ENCODE peak calls at places on chromosome 19, in four cellular contexts. One of them, this sample, is unnamed.
A peak's percentile ranks its signal among the peaks of the same experiment; 100 is the strongest.

GRCh38 chr19:2051771-2052704 is 994 bp upstream of the MKNK2 start:
- DNase-seq in NCI-H1694: no peak
- DNase-seq in kidney tubule cell: no peak
- DNase-seq in NCI-H2081: no peak
- DNase-seq in this sample: no peak

GRCh38 chr19:40666803-40667438 is 23.5 kb downstream of the NUMBL start:
- DNase-seq in NCI-H2081: no peak
- DNase-seq in kidney tubule cell: no peak
- DNase-seq in NCI-H1694: no peak
- DNase-seq in this sample: no peak

GRCh38 chr19:4233282-4233853 is 4.0 kb downstream of the EBI3 start:
- DNase-seq in NCI-H2081: peak; percentile 25
- DNase-seq in NCI-H1694: peak; percentile 27
- DNase-seq in kidney tubule cell: peak; percentile 49
- DNase-seq in this sample: no peak

GRCh38 chr19:33550741-33551140 is 29.1 kb upstream of the PEPD start:
- DNase-seq in NCI-H1694: no peak
- DNase-seq in kidney tubule cell: no peak
- DNase-seq in NCI-H2081: no peak
- DNase-seq in this sample: no peak

GRCh38 chr19:16143399-16144215 is at the start of gene HSH2D:
- DNase-seq in kidney tubule cell: peak; percentile 80
- DNase-seq in NCI-H2081: peak; percentile 31
- DNase-seq in NCI-H1694: no peak
- DNase-seq in this sample: no peak

GRCh38 chr19:18157465-18158063 is 4.6 kb downstream of the PIK3R2 start:
- DNase-seq in NCI-H2081: peak; percentile 89
- DNase-seq in NCI-H1694: peak; percentile 93
- DNase-seq in kidney tubule cell: no peak
- DNase-seq in this sample: peak; percentile 89

GRCh38 chr19:56294557-56294956 is 20.1 kb downstream of the ZSCAN5A start:
- DNase-seq in NCI-H1694: no peak
- DNase-seq in NCI-H2081: peak; percentile 60
- DNase-seq in kidney tubule cell: peak; percentile 47
- DNase-seq in this sample: peak; percentile 10

GRCh38 chr19:54345938-54346386 is 7.0 kb upstream of the LILRA4 start:
- DNase-seq in NCI-H1694: no peak
- DNase-seq in kidney tubule cell: no peak
- DNase-seq in NCI-H2081: no peak
- DNase-seq in this sample: peak; percentile 28

GRCh38 chr19:14383898-14384669 is 2.8 kb downstream of the ADGRE5 start:
- DNase-seq in kidney tubule cell: peak; percentile 35
- DNase-seq in NCI-H1694: no peak
- DNase-seq in NCI-H2081: no peak
- DNase-seq in this sample: no peak

GRCh38 chr19:13797870-13798269 is 2.6 kb downstream of the ZSWIM4 start:
- DNase-seq in kidney tubule cell: peak; percentile 61
- DNase-seq in NCI-H1694: no peak
- DNase-seq in NCI-H2081: no peak
- DNase-seq in this sample: no peak

GRCh38 chr19:14507704-14508246 is 10.4 kb downstream of the DNAJB1 start:
- DNase-seq in NCI-H2081: no peak
- DNase-seq in kidney tubule cell: peak; percentile 91
- DNase-seq in NCI-H1694: no peak
- DNase-seq in this sample: no peak

GRCh38 chr19:14410054-14410774 is 8.9 kb downstream of the DDX39A start:
- DNase-seq in NCI-H1694: no peak
- DNase-seq in NCI-H2081: no peak
- DNase-seq in kidney tubule cell: no peak
- DNase-seq in this sample: no peak

GRCh38 chr19:31349160-31349881 is at the start of gene TSHZ3:
- DNase-seq in kidney tubule cell: peak; percentile 32
- DNase-seq in NCI-H1694: no peak
- DNase-seq in NCI-H2081: no peak
- DNase-seq in this sample: peak; percentile 56

GRCh38 chr19:409515-410242 is 732 bp upstream of the C2CD4C start:
- DNase-seq in kidney tubule cell: no peak
- DNase-seq in NCI-H2081: peak; percentile 14
- DNase-seq in NCI-H1694: no peak
- DNase-seq in this sample: no peak

GRCh38 chr19:30349131-30349730 is 23.0 kb upstream of the ZNF536 start:
- DNase-seq in NCI-H2081: no peak
- DNase-seq in NCI-H1694: no peak
- DNase-seq in kidney tubule cell: no peak
- DNase-seq in this sample: no peak

GRCh38 chr19:35959040-35959967 is 23.1 kb downstream of the LRFN3 start:
- DNase-seq in NCI-H2081: no peak
- DNase-seq in kidney tubule cell: no peak
- DNase-seq in NCI-H1694: no peak
- DNase-seq in this sample: peak; percentile 11

GRCh38 chr19:28737021-28737525 is 475.9 kb downstream of the UQCRFS1 start:
- DNase-seq in kidney tubule cell: peak; percentile 64
- DNase-seq in NCI-H2081: no peak
- DNase-seq in NCI-H1694: no peak
- DNase-seq in this sample: peak; percentile 70

GRCh38 chr19:58409010-58409790 is 751 bp downstream of the ZNF584 start:
- DNase-seq in NCI-H2081: no peak
- DNase-seq in kidney tubule cell: peak; percentile 44
- DNase-seq in NCI-H1694: peak; percentile 46
- DNase-seq in this sample: peak; percentile 5

GRCh38 chr19:39670998-39671397 is 15.3 kb downstream of the LGALS16 start:
- DNase-seq in NCI-H1694: no peak
- DNase-seq in kidney tubule cell: no peak
- DNase-seq in NCI-H2081: no peak
- DNase-seq in this sample: no peak

GRCh38 chr19:17089238-17089637 is 13.7 kb downstream of the MYO9B start:
- DNase-seq in kidney tubule cell: no peak
- DNase-seq in NCI-H1694: no peak
- DNase-seq in NCI-H2081: no peak
- DNase-seq in this sample: no peak

GRCh38 chr19:43560687-43561086 is 14.6 kb downstream of the XRCC1 start:
- DNase-seq in NCI-H2081: no peak
- DNase-seq in NCI-H1694: no peak
- DNase-seq in kidney tubule cell: peak; percentile 30
- DNase-seq in this sample: no peak

GRCh38 chr19:55563261-55563690 is 17.4 kb downstream of the ZNF579 start:
- DNase-seq in NCI-H2081: no peak
- DNase-seq in NCI-H1694: peak; percentile 52
- DNase-seq in kidney tubule cell: no peak
- DNase-seq in this sample: no peak

GRCh38 chr19:52946322-52947310 is 16.1 kb downstream of the ZNF816 start:
- DNase-seq in kidney tubule cell: peak; percentile 69
- DNase-seq in NCI-H2081: no peak
- DNase-seq in NCI-H1694: no peak
- DNase-seq in this sample: no peak

GRCh38 chr19:47230122-47230920 is 678 bp downstream of the BBC3 start:
- DNase-seq in NCI-H2081: no peak
- DNase-seq in kidney tubule cell: peak; percentile 55
- DNase-seq in NCI-H1694: no peak
- DNase-seq in this sample: peak; percentile 43

GRCh38 chr19:50835785-50836542 is 2.6 kb upstream of the KLK15 start:
- DNase-seq in kidney tubule cell: peak; percentile 75
- DNase-seq in NCI-H1694: no peak
- DNase-seq in NCI-H2081: peak; percentile 53
- DNase-seq in this sample: peak; percentile 52

GRCh38 chr19:39401549-39402416 is 4.9 kb upstream of the ZFP36 start:
- DNase-seq in kidney tubule cell: peak; percentile 86
- DNase-seq in NCI-H1694: no peak
- DNase-seq in NCI-H2081: no peak
- DNase-seq in this sample: no peak

GRCh38 chr19:33005440-33005839 is 33.4 kb downstream of the FAAP24 start:
- DNase-seq in kidney tubule cell: no peak
- DNase-seq in NCI-H2081: no peak
- DNase-seq in NCI-H1694: no peak
- DNase-seq in this sample: no peak

GRCh38 chr19:44951179-44952159 is 3.7 kb upstream of the CLPTM1 start:
- DNase-seq in kidney tubule cell: peak; percentile 77
- DNase-seq in NCI-H1694: peak; percentile 89
- DNase-seq in NCI-H2081: peak; percentile 80
- DNase-seq in this sample: peak; percentile 89

GRCh38 chr19:51030631-51031030 is 4.2 kb downstream of the KLK12 start:
- DNase-seq in kidney tubule cell: no peak
- DNase-seq in NCI-H2081: no peak
- DNase-seq in NCI-H1694: no peak
- DNase-seq in this sample: no peak

GRCh38 chr19:27776020-27776419 is 1436.9 kb downstream of the UQCRFS1 start:
- DNase-seq in kidney tubule cell: no peak
- DNase-seq in NCI-H1694: peak; percentile 17
- DNase-seq in NCI-H2081: no peak
- DNase-seq in this sample: no peak

This sample was measured in midbrain.